ENCODE peak calls at places on chromosomes 2 and 18, in six cellular contexts. O is AG08395, I is renal cortical epithelial cell, S is kidney glomerular epithelial cell, R is colonic mucosa, U is HT1080. N is an unnamed sample.
A peak's percentile ranks its signal among the peaks of the same experiment; 100 is the strongest.

GRCh38 chr2:10377052-10377746 is 70.9 kb downstream of the ODC1 start:
- DNase-seq in O (no peak), I (no peak), S (no peak), R (no peak), U (no peak), N (no peak)

GRCh38 chr2:113896791-113897190 is 6.9 kb downstream of the ACTR3 start:
- DNase-seq in O (peak; percentile 31), I (no peak), S (no peak), R (no peak), U (no peak), N (no peak)

GRCh38 chr2:229245013-229245412 is 26.1 kb downstream of the PID1 start:
- DNase-seq in O (no peak), I (no peak), S (no peak), R (no peak), U (no peak), N (no peak)

GRCh38 chr2:144785253-144785652 is 265.3 kb upstream of the ZEB2 start:
- DNase-seq in O (no peak), I (no peak), S (no peak), R (no peak), U (no peak), N (no peak)

GRCh38 chr2:17166506-17166905 is 351.7 kb downstream of the RAD51AP2 start:
- DNase-seq in O (no peak), I (peak; percentile 30), S (peak; percentile 55), R (no peak), U (peak; percentile 67), N (peak; percentile 25)

GRCh38 chr2:10309286-10309685 is 6.6 kb downstream of the HPCAL1 start:
- DNase-seq in O (no peak), I (no peak), S (no peak), R (no peak), U (no peak), N (no peak)

GRCh38 chr2:134146620-134147019 is 107.3 kb upstream of the MGAT5 start:
- DNase-seq in O (peak; percentile 78), I (peak; percentile 43), S (no peak), R (no peak), U (no peak), N (no peak)

GRCh38 chr18:11998182-11998581 is 16.9 kb downstream of the IMPA2 start:
- DNase-seq in O (no peak), I (no peak), S (no peak), R (no peak), U (no peak), N (no peak)

GRCh38 chr2:218381916-218382366 is at the start of gene SLC11A1:
- DNase-seq in O (no peak), I (no peak), S (no peak), R (no peak), U (no peak), N (no peak)

GRCh38 chr18:12393998-12394397 is 13.7 kb upstream of the PRELID3A start:
- DNase-seq in O (no peak), I (no peak), S (no peak), R (peak; percentile 58), U (peak; percentile 22), N (no peak)

GRCh38 chr2:46984642-46985476 is 69.3 kb upstream of the MCFD2 start:
- DNase-seq in O (peak; percentile 97), I (peak; percentile 96), S (peak; percentile 47), R (peak; percentile 57), U (peak; percentile 99), N (peak; percentile 96)

N was measured in stromal cell of bone marrow.